ENCODE peak calls at places on chromosomes 7 and 10, in five cellular contexts. L is WTC11, H is PC-9, N is neural crest cell, M is cardiac muscle cell. V is an unnamed sample.

GRCh38 chr7:90766814-90767564 is 170.9 kb downstream of the CDK14 start:
- DNase-seq in H (no peak), M (peak; percentile 93), N (no peak), L (no peak), V (no peak)

GRCh38 chr7:28142650-28143049 is 37.9 kb downstream of the JAZF1 start:
- DNase-seq in L (no peak), H (no peak), N (no peak), M (no peak), V (no peak)

GRCh38 chr7:153193144-153193595 is 433.6 kb downstream of the ACTR3B start:
- DNase-seq in L (peak; percentile 73), H (no peak), M (no peak), N (peak; percentile 42), V (no peak)

GRCh38 chr10:123677556-123677955 is 11.4 kb downstream of the GPR26 start:
- DNase-seq in L (no peak), M (no peak), N (no peak), H (no peak), V (no peak)

GRCh38 chr7:114085592-114086490 is 167.0 kb upstream of the PPP1R3A start:
- DNase-seq in M (peak; percentile 82), L (peak; percentile 72), H (peak; percentile 77), N (peak; percentile 57), V (peak; percentile 94)

GRCh38 chr7:110771717-110772116 is 319.2 kb upstream of the LRRN3 start:
- DNase-seq in M (no peak), L (no peak), H (no peak), N (no peak), V (no peak)

GRCh38 chr10:35594115-35594849 is 10.9 kb upstream of the GJD4 start:
- DNase-seq in H (no peak), M (no peak), N (no peak), L (peak; percentile 45), V (no peak)

GRCh38 chr7:141590666-141591065 is 39.5 kb downstream of the AGK start:
- DNase-seq in H (no peak), M (peak; percentile 20), L (no peak), N (no peak), V (no peak)

GRCh38 chr7:23530355-23530754 is 1.4 kb downstream of the TRA2A start:
- DNase-seq in N (no peak), M (peak; percentile 47), L (no peak), H (peak; percentile 72), V (no peak)

GRCh38 chr7:151427705-151428392 is 12.1 kb downstream of the CRYGN start:
- DNase-seq in N (no peak), L (no peak), M (no peak), H (peak; percentile 71), V (no peak)

GRCh38 chr10:101564490-101564991 is 23.5 kb downstream of the POLL start:
- DNase-seq in L (no peak), H (no peak), M (no peak), N (no peak), V (peak; percentile 83)

DNA sequence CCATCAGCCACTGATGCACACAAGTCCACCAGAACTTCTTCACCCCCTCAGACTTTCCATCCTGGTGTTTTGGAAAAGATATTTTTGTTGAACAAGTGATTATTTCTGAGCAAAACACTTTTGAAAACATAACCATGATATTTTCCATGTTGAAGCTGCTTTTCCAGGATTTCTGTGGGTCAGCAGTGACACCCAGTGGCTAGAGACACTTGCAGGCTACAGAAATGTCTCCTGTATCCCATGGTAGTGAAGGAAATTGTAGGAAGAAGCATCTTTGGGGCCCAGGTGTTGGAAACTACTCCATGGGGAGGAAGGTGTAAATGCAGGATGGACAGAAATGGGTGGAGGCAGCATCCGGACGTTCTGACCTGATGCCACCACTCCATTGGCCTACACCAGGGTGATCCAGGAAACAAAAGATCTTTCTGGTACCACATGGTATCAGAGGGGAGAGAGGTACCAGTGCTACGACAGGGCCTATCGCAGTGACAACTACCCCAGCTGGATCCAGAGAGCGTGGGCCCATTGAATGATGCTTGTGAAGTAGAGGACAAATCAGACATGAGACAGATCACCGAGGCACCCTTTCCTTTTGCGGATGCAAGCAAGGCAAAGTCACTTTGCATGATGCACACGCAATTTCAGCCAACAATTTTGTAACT is 111.7 kb upstream of the COBL start:
- DNase-seq in M (no peak), L (peak; percentile 33), N (no peak), H (peak; percentile 55), V (no peak)
- TF ChIP-seq CTCF in M (no peak), L (no peak), N (peak; percentile 68), H (peak; percentile 87), V (no peak)

GRCh38 chr10:70087641-70088040 is 35.0 kb downstream of the MACROH2A2 start:
- DNase-seq in M (peak; percentile 19), H (no peak), N (no peak), L (no peak), V (no peak)

GRCh38 chr10:70085975-70086613 is 33.4 kb downstream of the MACROH2A2 start:
- DNase-seq in M (no peak), N (no peak), H (no peak), L (no peak), V (no peak)

GRCh38 chr10:70088299-70088698 is 35.7 kb downstream of the MACROH2A2 start:
- DNase-seq in N (no peak), H (no peak), M (peak; percentile 24), L (no peak), V (no peak)

GRCh38 chr10:70078937-70079336 is 26.3 kb downstream of the MACROH2A2 start:
- DNase-seq in H (no peak), L (no peak), M (no peak), N (no peak), V (no peak)

DNA sequence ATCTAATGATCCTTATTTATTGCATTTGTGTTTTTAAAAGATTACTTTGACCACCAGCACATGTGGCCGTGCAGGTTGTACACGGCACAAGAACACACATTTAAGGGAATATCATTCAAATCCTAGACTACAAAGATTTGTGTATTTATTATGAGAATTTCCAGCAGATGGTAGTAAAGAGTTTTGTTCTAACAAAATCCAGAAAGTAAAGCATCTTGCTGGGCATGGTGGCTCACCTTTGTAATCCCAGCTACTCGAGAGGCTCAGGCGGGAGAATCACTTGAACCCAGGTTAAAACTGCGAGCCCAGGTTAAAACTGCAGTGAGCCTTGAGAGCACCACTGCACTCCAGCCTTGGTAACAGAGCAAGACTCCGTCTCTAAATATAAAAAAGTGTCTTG is 31.5 kb downstream of the MACROH2A2 start:
- DNase-seq in N (no peak), H (no peak), L (no peak), M (peak; percentile 5), V (no peak)
- TF ChIP-seq CTCF in N (no peak), H (no peak), L (no peak), M (no peak), V (no peak)

DNA sequence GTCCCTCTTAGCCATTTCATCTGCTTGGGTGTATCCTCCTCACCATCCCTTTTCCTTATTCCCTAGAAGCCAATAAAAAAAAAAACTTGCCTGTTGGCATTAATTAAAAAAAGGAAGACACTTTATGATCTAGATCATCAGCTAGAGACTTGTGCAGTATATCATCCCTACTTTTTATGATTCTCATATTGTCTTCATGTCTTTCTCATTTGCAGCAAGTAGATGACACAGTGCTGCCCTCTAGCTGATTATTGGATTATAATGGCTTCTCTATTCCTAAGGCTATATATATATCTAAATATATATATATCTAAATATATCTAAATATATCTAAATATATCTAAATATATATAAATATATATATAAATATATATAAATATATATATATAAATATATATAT is 272.4 kb upstream of the LRGUK start:
- DNase-seq in M (peak; percentile 74), N (no peak), H (no peak), L (no peak), V (no peak)
- TF ChIP-seq CTCF in M (peak; percentile 41), N (peak; percentile 59), H (peak; percentile 75), L (peak; percentile 38), V (peak; percentile 52)

GRCh38 chr7:124171068-124171467 is 138.2 kb upstream of the TMEM229A start:
- DNase-seq in N (no peak), M (peak; percentile 14), H (no peak), L (peak; percentile 46), V (no peak)
- TF ChIP-seq CTCF in N (peak; percentile 69), M (peak; percentile 21), H (peak; percentile 33), L (no peak), V (peak; percentile 80)

GRCh38 chr10:60594476-60595051 is 183.7 kb upstream of the CDK1 start:
- DNase-seq in L (no peak), H (no peak), M (no peak), N (no peak), V (no peak)
- TF ChIP-seq CTCF in L (no peak), H (no peak), M (no peak), N (peak; percentile 26), V (no peak)

DNA sequence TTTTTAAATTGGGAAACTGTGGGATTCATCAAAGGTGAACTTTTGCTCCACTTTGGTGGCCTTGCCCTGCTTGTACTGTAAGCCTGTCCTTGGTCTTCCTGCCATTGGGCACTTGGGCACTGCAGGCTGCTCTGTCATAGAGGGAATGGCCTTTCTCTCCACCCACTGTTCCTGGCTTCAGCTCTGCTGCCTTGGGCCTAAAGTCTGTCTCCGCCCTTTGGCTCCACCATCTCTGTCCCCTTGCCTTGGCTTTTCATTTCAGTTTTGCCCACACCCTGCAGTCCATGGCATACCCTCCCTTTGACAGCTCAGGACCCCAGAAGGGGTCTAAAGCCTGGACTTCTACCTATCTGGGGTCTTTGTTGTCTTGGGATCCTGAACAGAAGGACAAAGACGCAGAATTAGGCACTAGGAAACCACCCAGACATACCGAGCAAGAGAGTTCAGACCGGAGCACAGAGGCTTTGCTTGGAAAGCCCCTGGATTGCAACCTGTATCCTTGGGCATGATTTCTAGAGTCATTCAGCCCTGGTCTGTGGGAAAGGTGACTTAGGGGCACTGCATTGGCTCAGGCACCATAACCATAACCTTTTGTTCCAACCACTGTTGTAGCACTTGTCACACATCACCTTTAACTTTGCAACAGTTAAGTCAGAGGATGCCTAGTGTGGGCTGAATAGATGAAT is 5.2 kb upstream of the ARHGAP22 start:
- DNase-seq in M (no peak), H (no peak), N (no peak), L (no peak), V (peak; percentile 32)
- TF ChIP-seq CTCF in M (no peak), H (no peak), N (no peak), L (no peak), V (no peak)

GRCh38 chr10:6110136-6110535 is 21.3 kb downstream of the RBM17 start:
- DNase-seq in N (no peak), L (no peak), M (no peak), H (no peak), V (no peak)

GRCh38 chr10:6112893-6113292 is 24.1 kb downstream of the RBM17 start:
- DNase-seq in L (no peak), N (no peak), M (no peak), H (no peak), V (no peak)

GRCh38 chr10:6109444-6109775 is 20.6 kb downstream of the RBM17 start:
- DNase-seq in H (no peak), M (no peak), L (no peak), N (no peak), V (no peak)

GRCh38 chr10:6108072-6108471 is 19.2 kb downstream of the RBM17 start:
- DNase-seq in M (no peak), H (no peak), L (no peak), N (no peak), V (no peak)

GRCh38 chr10:6108631-6109443 is 20.0 kb downstream of the RBM17 start:
- DNase-seq in L (peak; percentile 84), M (peak; percentile 57), H (no peak), N (no peak), V (no peak)
- TF ChIP-seq CTCF in L (peak; percentile 70), M (peak; percentile 57), H (peak; percentile 80), N (peak; percentile 83), V (peak; percentile 81)

GRCh38 chr10:128908109-128908898 is 558.7 kb upstream of the MGMT start:
- DNase-seq in H (no peak), M (no peak), L (no peak), N (no peak), V (no peak)
- TF ChIP-seq CTCF in H (no peak), M (no peak), L (no peak), N (no peak), V (no peak)

V was measured in osteocyte.